ENCODE peak calls at places on chromosomes 7 and 10, in four cellular contexts. One of them, this sample, is unnamed. For H3K4me1 and H3K9me3, the result is how much of the 10 kb centered on the place peaks cover.

GRCh38 chr7:121442845-121443244 is 46.7 kb upstream of the FAM3C start:
- DNase-seq in CD8-positive, alpha-beta T cell: no peak
- DNase-seq in cardiac muscle cell: no peak
- DNase-seq in PC-3: peak
- DNase-seq in this sample: no peak

GRCh38 chr10:120632936-120633335 is 175.9 kb downstream of the PLPP4 start:
- DNase-seq in CD8-positive, alpha-beta T cell: no peak
- DNase-seq in cardiac muscle cell: no peak
- DNase-seq in PC-3: no peak
- DNase-seq in this sample: no peak

GRCh38 chr7:31729195-31729804 is 42.3 kb downstream of the PPP1R17 start:
- DNase-seq in CD8-positive, alpha-beta T cell: no peak
- DNase-seq in cardiac muscle cell: no peak
- DNase-seq in PC-3: peak
- DNase-seq in this sample: no peak

GRCh38 chr10:124213471-124213870 is 120.1 kb upstream of the CHST15 start:
- DNase-seq in CD8-positive, alpha-beta T cell: no peak
- DNase-seq in cardiac muscle cell: no peak
- DNase-seq in PC-3: peak
- DNase-seq in this sample: peak

GRCh38 chr7:111718886-111719285 is 156.6 kb upstream of the IMMP2L start:
- DNase-seq in CD8-positive, alpha-beta T cell: no peak
- DNase-seq in cardiac muscle cell: no peak
- DNase-seq in PC-3: no peak
- DNase-seq in this sample: no peak

GRCh38 chr10:112295853-112296830 is 12.9 kb downstream of the TECTB start:
- DNase-seq in CD8-positive, alpha-beta T cell: no peak
- DNase-seq in cardiac muscle cell: peak
- DNase-seq in PC-3: no peak
- DNase-seq in this sample: peak

GRCh38 chr10:79399242-79399831 is 46.1 kb downstream of the ZCCHC24 start:
- DNase-seq in CD8-positive, alpha-beta T cell: no peak
- DNase-seq in cardiac muscle cell: peak
- DNase-seq in PC-3: no peak
- DNase-seq in this sample: peak

GRCh38 chr10:24850726-24851300 is 101.6 kb downstream of the PRTFDC1 start:
- DNase-seq in CD8-positive, alpha-beta T cell: no peak
- DNase-seq in cardiac muscle cell: no peak
- DNase-seq in PC-3: no peak
- DNase-seq in this sample: no peak

GRCh38 chr7:31603076-31603475 is 83.9 kb upstream of the PPP1R17 start:
- DNase-seq in CD8-positive, alpha-beta T cell: no peak
- DNase-seq in cardiac muscle cell: no peak
- DNase-seq in PC-3: peak
- DNase-seq in this sample: no peak

GRCh38 chr10:114346176-114347031 is 57.9 kb downstream of the AFAP1L2 start:
- DNase-seq in CD8-positive, alpha-beta T cell: no peak
- DNase-seq in cardiac muscle cell: no peak
- DNase-seq in PC-3: peak
- DNase-seq in this sample: no peak

GRCh38 chr7:126606331-126606730 is 646.4 kb downstream of the GRM8 start:
- DNase-seq in CD8-positive, alpha-beta T cell: no peak
- DNase-seq in cardiac muscle cell: no peak
- DNase-seq in PC-3: no peak
- DNase-seq in this sample: no peak

GRCh38 chr7:79520543-79520942 is 67.1 kb upstream of the MAGI2 start:
- DNase-seq in CD8-positive, alpha-beta T cell: no peak
- DNase-seq in cardiac muscle cell: no peak
- DNase-seq in PC-3: no peak
- DNase-seq in this sample: no peak

DNA sequence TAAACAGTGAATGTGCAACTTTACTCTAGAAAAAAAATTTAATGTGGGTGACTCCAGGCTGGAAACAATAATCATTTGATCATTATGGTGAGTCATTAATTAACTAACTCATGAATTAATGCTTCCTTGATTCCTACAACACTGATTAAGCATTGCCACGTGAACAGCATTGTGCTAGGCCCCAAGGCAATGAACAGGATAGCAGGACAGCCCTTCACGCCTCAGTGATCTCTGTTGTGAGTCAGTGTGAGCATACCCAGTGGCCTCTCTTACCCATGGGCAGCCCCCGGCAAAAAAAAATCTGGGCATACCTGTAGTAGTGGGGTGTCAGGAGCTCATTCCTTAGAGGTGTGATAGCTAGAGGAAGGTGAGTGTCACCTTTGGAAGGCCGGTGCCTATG is 76.0 kb downstream of the DENND2A start:
- DNase-seq in CD8-positive, alpha-beta T cell: no peak
- DNase-seq in cardiac muscle cell: no peak
- DNase-seq in PC-3: peak
- DNase-seq in this sample: peak
- H3K4me1 ChIP-seq in CD8-positive, alpha-beta T cell: under half
- H3K4me1 ChIP-seq in cardiac muscle cell: under half
- H3K4me1 ChIP-seq in PC-3: under half
- H3K4me1 ChIP-seq in this sample: under half

GRCh38 chr10:69849790-69850189 is 48.1 kb downstream of the COL13A1 start:
- DNase-seq in CD8-positive, alpha-beta T cell: no peak
- DNase-seq in cardiac muscle cell: no peak
- DNase-seq in PC-3: no peak
- DNase-seq in this sample: no peak
- H3K9me3 ChIP-seq in CD8-positive, alpha-beta T cell: under half
- H3K9me3 ChIP-seq in cardiac muscle cell: under half
- H3K9me3 ChIP-seq in PC-3: under half
- H3K9me3 ChIP-seq in this sample: under half

GRCh38 chr7:44977956-44978355 is 859 bp downstream of the MYO1G start:
- DNase-seq in CD8-positive, alpha-beta T cell: no peak
- DNase-seq in cardiac muscle cell: no peak
- DNase-seq in PC-3: no peak
- DNase-seq in this sample: no peak
- H3K4me3 ChIP-seq in CD8-positive, alpha-beta T cell: peak
- H3K4me3 ChIP-seq in cardiac muscle cell: no peak
- H3K4me3 ChIP-seq in PC-3: no peak
- H3K4me3 ChIP-seq in this sample: no peak

GRCh38 chr10:102115775-102116174 is 4.4 kb downstream of the LDB1 start:
- DNase-seq in CD8-positive, alpha-beta T cell: no peak
- DNase-seq in cardiac muscle cell: no peak
- DNase-seq in PC-3: no peak
- DNase-seq in this sample: no peak

GRCh38 chr10:102118867-102119266 is 1.3 kb downstream of the LDB1 start:
- DNase-seq in CD8-positive, alpha-beta T cell: no peak
- DNase-seq in cardiac muscle cell: no peak
- DNase-seq in PC-3: no peak
- DNase-seq in this sample: peak

GRCh38 chr10:102114861-102115618 is 5.1 kb downstream of the LDB1 start:
- DNase-seq in CD8-positive, alpha-beta T cell: peak
- DNase-seq in cardiac muscle cell: peak
- DNase-seq in PC-3: peak
- DNase-seq in this sample: peak

GRCh38 chr10:102119417-102120141 is 589 bp downstream of the LDB1 start:
- DNase-seq in CD8-positive, alpha-beta T cell: peak
- DNase-seq in cardiac muscle cell: peak
- DNase-seq in PC-3: peak
- DNase-seq in this sample: peak

DNA sequence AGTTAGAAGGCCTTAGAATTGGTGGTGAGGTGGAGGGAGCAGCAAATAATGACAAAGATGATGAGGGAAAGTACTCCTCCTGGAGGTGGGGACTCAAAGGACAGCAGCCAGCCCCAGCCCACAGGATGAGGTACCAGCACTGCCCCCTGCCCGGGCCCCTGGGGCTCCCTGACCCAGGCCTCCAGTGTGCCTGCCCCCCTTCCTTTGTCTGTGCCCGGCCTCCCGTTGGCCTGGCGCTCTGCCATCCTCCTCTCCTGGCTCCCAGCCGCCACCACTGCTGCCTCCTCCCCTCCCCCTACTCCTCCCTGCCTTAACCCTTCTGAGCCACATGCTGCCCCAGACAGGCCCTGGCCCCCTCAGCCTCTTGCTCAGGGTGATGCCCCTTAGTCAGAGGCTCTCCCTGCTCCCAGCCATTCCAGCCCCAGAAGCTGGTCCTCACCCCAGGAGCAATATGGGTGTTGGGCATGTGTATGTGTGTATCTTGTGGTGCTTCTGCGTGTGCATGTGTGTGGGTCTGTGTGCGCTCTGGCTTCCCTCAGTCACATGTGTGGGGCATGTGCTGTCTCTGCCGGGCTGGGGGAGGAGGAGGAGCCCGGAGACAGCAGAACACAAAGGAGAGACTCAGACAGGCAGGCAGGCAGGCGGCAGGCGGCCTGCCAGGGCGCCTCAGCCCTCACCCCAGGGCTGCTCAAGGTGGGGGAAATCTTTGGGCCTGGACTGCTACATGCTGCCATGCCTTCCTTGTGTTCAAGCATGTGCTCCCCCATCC is 2.6 kb downstream of the LDB1 start:
- DNase-seq in CD8-positive, alpha-beta T cell: peak
- DNase-seq in cardiac muscle cell: peak
- DNase-seq in PC-3: no peak
- DNase-seq in this sample: peak
- H3K4me1 ChIP-seq in CD8-positive, alpha-beta T cell: half or more
- H3K4me1 ChIP-seq in cardiac muscle cell: half or more
- H3K4me1 ChIP-seq in PC-3: under half
- H3K4me1 ChIP-seq in this sample: half or more